ENCODE peak calls at places on chromosomes 1 and 21, in seven cellular contexts. One of them, this sample, is unnamed.

GRCh38 chr1:183508694-183509093 is 36.4 kb downstream of the SMG7 start:
- DNase-seq in CD8-positive, alpha-beta memory T cell: no peak
- DNase-seq in HFF-Myc: no peak
- DNase-seq in OCI-LY7: no peak
- DNase-seq in mucosa of descending colon: no peak
- DNase-seq in AG04449: no peak
- DNase-seq in foreskin fibroblast: no peak
- DNase-seq in this sample: no peak

GRCh38 chr1:1283821-1284220 is 3.6 kb downstream of the SCNN1D start:
- DNase-seq in CD8-positive, alpha-beta memory T cell: no peak
- DNase-seq in HFF-Myc: no peak
- DNase-seq in OCI-LY7: peak; percentile 43
- DNase-seq in mucosa of descending colon: no peak
- DNase-seq in AG04449: no peak
- DNase-seq in foreskin fibroblast: no peak
- DNase-seq in this sample: no peak

GRCh38 chr1:26723013-26723991 is 27.5 kb downstream of the ARID1A start:
- DNase-seq in CD8-positive, alpha-beta memory T cell: peak; percentile 44
- DNase-seq in HFF-Myc: peak; percentile 98
- DNase-seq in OCI-LY7: peak; percentile 36
- DNase-seq in mucosa of descending colon: peak; percentile 80
- DNase-seq in AG04449: peak; percentile 96
- DNase-seq in foreskin fibroblast: peak; percentile 98
- DNase-seq in this sample: peak; percentile 97

GRCh38 chr1:85448358-85448757 is 16.6 kb downstream of the DDAH1 start:
- DNase-seq in CD8-positive, alpha-beta memory T cell: no peak
- DNase-seq in HFF-Myc: no peak
- DNase-seq in OCI-LY7: no peak
- DNase-seq in mucosa of descending colon: no peak
- DNase-seq in AG04449: no peak
- DNase-seq in foreskin fibroblast: peak; percentile 81
- DNase-seq in this sample: peak; percentile 40

GRCh38 chr21:45982256-45982757 is 737 bp downstream of the COL6A1 start:
- DNase-seq in CD8-positive, alpha-beta memory T cell: no peak
- DNase-seq in HFF-Myc: no peak
- DNase-seq in OCI-LY7: no peak
- DNase-seq in mucosa of descending colon: peak; percentile 49
- DNase-seq in AG04449: no peak
- DNase-seq in foreskin fibroblast: no peak
- DNase-seq in this sample: no peak

GRCh38 chr1:199075792-199076191 is 437.0 kb downstream of the PTPRC start:
- DNase-seq in CD8-positive, alpha-beta memory T cell: no peak
- DNase-seq in HFF-Myc: no peak
- DNase-seq in OCI-LY7: no peak
- DNase-seq in mucosa of descending colon: no peak
- DNase-seq in AG04449: no peak
- DNase-seq in foreskin fibroblast: no peak
- DNase-seq in this sample: no peak

GRCh38 chr1:110880708-110881374 is 7.9 kb downstream of the CD53 start:
- DNase-seq in CD8-positive, alpha-beta memory T cell: peak; percentile 75
- DNase-seq in HFF-Myc: no peak
- DNase-seq in OCI-LY7: no peak
- DNase-seq in mucosa of descending colon: no peak
- DNase-seq in AG04449: no peak
- DNase-seq in foreskin fibroblast: no peak
- DNase-seq in this sample: no peak

GRCh38 chr1:246214708-246215504 is 292.2 kb downstream of the SMYD3 start:
- DNase-seq in CD8-positive, alpha-beta memory T cell: no peak
- DNase-seq in HFF-Myc: peak; percentile 53
- DNase-seq in OCI-LY7: peak; percentile 19
- DNase-seq in mucosa of descending colon: no peak
- DNase-seq in AG04449: peak; percentile 86
- DNase-seq in foreskin fibroblast: peak; percentile 77
- DNase-seq in this sample: peak; percentile 93

GRCh38 chr21:39149882-39150281 is 33.4 kb downstream of the PSMG1 start:
- DNase-seq in CD8-positive, alpha-beta memory T cell: no peak
- DNase-seq in HFF-Myc: no peak
- DNase-seq in OCI-LY7: no peak
- DNase-seq in mucosa of descending colon: no peak
- DNase-seq in AG04449: no peak
- DNase-seq in foreskin fibroblast: no peak
- DNase-seq in this sample: no peak

GRCh38 chr1:44723496-44724407 is 7.2 kb downstream of the RNU5D-1 start:
- DNase-seq in CD8-positive, alpha-beta memory T cell: peak; percentile 44
- DNase-seq in HFF-Myc: no peak
- DNase-seq in OCI-LY7: peak; percentile 84
- DNase-seq in mucosa of descending colon: no peak
- DNase-seq in AG04449: no peak
- DNase-seq in foreskin fibroblast: no peak
- DNase-seq in this sample: no peak

GRCh38 chr1:33986389-33987095 is 122.7 kb downstream of the HMGB4 start:
- DNase-seq in CD8-positive, alpha-beta memory T cell: no peak
- DNase-seq in HFF-Myc: no peak
- DNase-seq in OCI-LY7: no peak
- DNase-seq in mucosa of descending colon: no peak
- DNase-seq in AG04449: peak; percentile 63
- DNase-seq in foreskin fibroblast: peak; percentile 33
- DNase-seq in this sample: peak; percentile 67

GRCh38 chr1:65525297-65526048 is 105.0 kb downstream of the LEPR start:
- DNase-seq in CD8-positive, alpha-beta memory T cell: no peak
- DNase-seq in HFF-Myc: no peak
- DNase-seq in OCI-LY7: no peak
- DNase-seq in mucosa of descending colon: peak; percentile 19
- DNase-seq in AG04449: no peak
- DNase-seq in foreskin fibroblast: no peak
- DNase-seq in this sample: no peak

GRCh38 chr1:23589506-23589872 is 30.2 kb upstream of the ID3 start:
- DNase-seq in CD8-positive, alpha-beta memory T cell: no peak
- DNase-seq in HFF-Myc: no peak
- DNase-seq in OCI-LY7: peak; percentile 70
- DNase-seq in mucosa of descending colon: no peak
- DNase-seq in AG04449: no peak
- DNase-seq in foreskin fibroblast: no peak
- DNase-seq in this sample: no peak

GRCh38 chr1:37752583-37753471 is 12.1 kb downstream of the EPHA10 start:
- DNase-seq in CD8-positive, alpha-beta memory T cell: no peak
- DNase-seq in HFF-Myc: no peak
- DNase-seq in OCI-LY7: no peak
- DNase-seq in mucosa of descending colon: peak; percentile 74
- DNase-seq in AG04449: no peak
- DNase-seq in foreskin fibroblast: peak; percentile 10
- DNase-seq in this sample: no peak

GRCh38 chr1:200744143-200744542 is 5.5 kb downstream of the CAMSAP2 start:
- DNase-seq in CD8-positive, alpha-beta memory T cell: no peak
- DNase-seq in HFF-Myc: no peak
- DNase-seq in OCI-LY7: no peak
- DNase-seq in mucosa of descending colon: no peak
- DNase-seq in AG04449: no peak
- DNase-seq in foreskin fibroblast: no peak
- DNase-seq in this sample: no peak
- H3K4me3 ChIP-seq in CD8-positive, alpha-beta memory T cell: no peak overlapping the region
- H3K4me3 ChIP-seq in HFF-Myc: no peak overlapping the region
- H3K4me3 ChIP-seq in OCI-LY7: no peak overlapping the region
- H3K4me3 ChIP-seq in mucosa of descending colon: no peak overlapping the region
- H3K4me3 ChIP-seq in AG04449: no peak overlapping the region
- H3K4me3 ChIP-seq in foreskin fibroblast: no peak overlapping the region
- H3K4me3 ChIP-seq in this sample: no peak overlapping the region

GRCh38 chr1:178874966-178875365 is 4.1 kb upstream of the ANGPTL1 start:
- DNase-seq in CD8-positive, alpha-beta memory T cell: no peak
- DNase-seq in HFF-Myc: no peak
- DNase-seq in OCI-LY7: no peak
- DNase-seq in mucosa of descending colon: no peak
- DNase-seq in AG04449: no peak
- DNase-seq in foreskin fibroblast: no peak
- DNase-seq in this sample: no peak
- H3K4me3 ChIP-seq in CD8-positive, alpha-beta memory T cell: no peak overlapping the region
- H3K4me3 ChIP-seq in HFF-Myc: no peak overlapping the region
- H3K4me3 ChIP-seq in OCI-LY7: no peak overlapping the region
- H3K4me3 ChIP-seq in mucosa of descending colon: no peak overlapping the region
- H3K4me3 ChIP-seq in AG04449: no peak overlapping the region
- H3K4me3 ChIP-seq in foreskin fibroblast: no peak overlapping the region
- H3K4me3 ChIP-seq in this sample: no peak overlapping the region

DNA sequence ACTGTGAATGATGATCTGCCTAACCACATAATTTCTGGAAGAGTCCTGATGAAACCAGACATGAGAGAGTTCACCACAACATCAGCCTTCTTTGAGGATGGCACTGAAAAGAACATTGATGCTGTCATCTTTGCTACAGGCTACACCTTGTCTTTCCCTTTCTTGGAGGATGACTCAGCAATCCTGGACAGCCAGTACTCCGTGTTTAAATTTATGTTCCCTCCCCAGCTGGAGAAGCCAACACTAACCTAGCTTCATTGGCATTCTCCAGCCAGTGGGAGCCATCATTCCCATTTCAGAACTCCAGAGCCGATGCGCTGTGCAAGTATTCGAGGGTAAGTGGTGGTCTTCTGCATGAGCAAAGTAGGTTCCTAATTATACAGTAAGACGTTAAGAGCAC is 164.1 kb upstream of the POGK start:
- DNase-seq in CD8-positive, alpha-beta memory T cell: no peak
- DNase-seq in HFF-Myc: no peak
- DNase-seq in OCI-LY7: no peak
- DNase-seq in mucosa of descending colon: no peak
- DNase-seq in AG04449: no peak
- DNase-seq in foreskin fibroblast: no peak
- DNase-seq in this sample: no peak
- H3K4me3 ChIP-seq in CD8-positive, alpha-beta memory T cell: no peak overlapping the region
- H3K4me3 ChIP-seq in HFF-Myc: no peak overlapping the region
- H3K4me3 ChIP-seq in OCI-LY7: no peak overlapping the region
- H3K4me3 ChIP-seq in mucosa of descending colon: no peak overlapping the region
- H3K4me3 ChIP-seq in AG04449: no peak overlapping the region
- H3K4me3 ChIP-seq in foreskin fibroblast: no peak overlapping the region
- H3K4me3 ChIP-seq in this sample: no peak overlapping the region

DNA sequence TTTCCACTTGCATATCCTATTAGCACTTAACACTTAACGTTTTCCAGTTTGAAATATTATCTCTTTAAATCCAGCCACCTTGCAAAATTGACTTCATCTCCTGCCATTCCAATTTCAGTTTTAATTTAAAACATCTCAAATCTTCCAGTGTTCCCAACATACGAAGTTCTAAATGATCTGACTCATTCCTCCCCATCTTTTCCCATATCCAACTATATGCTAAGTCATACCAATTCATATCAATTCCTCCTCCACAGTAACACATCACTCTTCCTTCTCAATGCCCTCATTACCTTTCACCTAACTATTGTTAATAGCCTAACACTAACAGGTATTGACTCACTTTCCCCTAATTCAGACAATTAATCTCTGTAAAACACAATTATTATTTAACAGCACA is 2.8 kb downstream of the PSMA5 start:
- DNase-seq in CD8-positive, alpha-beta memory T cell: no peak
- DNase-seq in HFF-Myc: no peak
- DNase-seq in OCI-LY7: no peak
- DNase-seq in mucosa of descending colon: no peak
- DNase-seq in AG04449: no peak
- DNase-seq in foreskin fibroblast: no peak
- DNase-seq in this sample: no peak
- H3K4me3 ChIP-seq in CD8-positive, alpha-beta memory T cell: no peak overlapping the region
- H3K4me3 ChIP-seq in HFF-Myc: no peak overlapping the region
- H3K4me3 ChIP-seq in OCI-LY7: no peak overlapping the region
- H3K4me3 ChIP-seq in mucosa of descending colon: no peak overlapping the region
- H3K4me3 ChIP-seq in AG04449: no peak overlapping the region
- H3K4me3 ChIP-seq in foreskin fibroblast: no peak overlapping the region
- H3K4me3 ChIP-seq in this sample: no peak overlapping the region

DNA sequence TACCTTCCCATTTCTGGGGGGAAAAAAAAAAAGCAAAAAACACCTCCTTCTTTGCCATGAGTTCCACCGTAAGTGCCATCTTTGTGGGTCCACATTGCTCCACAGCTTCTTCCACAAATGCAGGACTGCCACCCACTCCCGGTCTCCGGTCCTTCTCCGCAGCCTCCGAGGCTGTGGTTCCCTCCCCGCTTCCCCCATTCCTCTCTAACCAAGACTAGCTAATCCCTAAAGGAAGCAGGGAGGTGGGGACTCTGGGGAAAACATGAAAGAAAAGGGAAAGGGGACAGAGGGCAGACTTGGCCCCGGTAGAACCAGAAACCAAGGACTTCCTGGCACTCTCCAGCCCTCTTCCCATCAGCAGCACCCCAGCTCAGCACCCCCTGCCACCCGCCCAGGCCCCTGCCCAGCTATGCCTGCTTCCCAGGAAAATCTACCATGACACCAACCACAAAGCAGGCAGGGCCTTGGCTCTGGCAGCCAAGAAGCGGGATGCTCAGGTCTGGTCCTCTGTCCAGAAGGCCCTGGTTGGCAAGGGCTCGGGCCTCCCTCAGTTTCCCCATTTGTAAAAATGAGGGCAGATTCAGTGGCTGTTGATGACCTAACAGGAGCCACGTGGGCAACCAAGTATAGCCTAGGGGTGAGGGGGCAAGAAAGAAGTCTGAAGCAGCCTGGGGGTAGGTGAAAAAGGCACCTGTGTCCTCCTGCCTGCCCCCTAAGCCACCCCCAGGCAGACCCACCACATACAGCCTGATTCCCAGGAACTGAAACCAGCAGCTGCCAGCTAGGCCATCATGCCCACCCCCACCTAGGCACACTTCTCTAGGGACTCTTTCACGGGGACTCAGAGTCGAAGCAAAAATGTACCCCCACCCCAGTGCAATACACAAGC is 2.5 kb downstream of the EPHA2 start:
- DNase-seq in CD8-positive, alpha-beta memory T cell: no peak
- DNase-seq in HFF-Myc: no peak
- DNase-seq in OCI-LY7: peak; percentile 13
- DNase-seq in mucosa of descending colon: no peak
- DNase-seq in AG04449: no peak
- DNase-seq in foreskin fibroblast: no peak
- DNase-seq in this sample: no peak
- H3K4me3 ChIP-seq in CD8-positive, alpha-beta memory T cell: no peak overlapping the region
- H3K4me3 ChIP-seq in HFF-Myc: peak overlapping the region; percentile 74
- H3K4me3 ChIP-seq in OCI-LY7: no peak overlapping the region
- H3K4me3 ChIP-seq in mucosa of descending colon: no peak overlapping the region
- H3K4me3 ChIP-seq in AG04449: peak overlapping the region; percentile 84
- H3K4me3 ChIP-seq in foreskin fibroblast: no peak overlapping the region
- H3K4me3 ChIP-seq in this sample: peak overlapping the region; percentile 90

GRCh38 chr1:172041102-172041501 is 199.8 kb downstream of the DNM3 start:
- DNase-seq in CD8-positive, alpha-beta memory T cell: no peak
- DNase-seq in HFF-Myc: no peak
- DNase-seq in OCI-LY7: no peak
- DNase-seq in mucosa of descending colon: no peak
- DNase-seq in AG04449: no peak
- DNase-seq in foreskin fibroblast: no peak
- DNase-seq in this sample: no peak

GRCh38 chr1:172040466-172040865 is 199.2 kb downstream of the DNM3 start:
- DNase-seq in CD8-positive, alpha-beta memory T cell: no peak
- DNase-seq in HFF-Myc: peak; percentile 17
- DNase-seq in OCI-LY7: no peak
- DNase-seq in mucosa of descending colon: no peak
- DNase-seq in AG04449: peak; percentile 14
- DNase-seq in foreskin fibroblast: peak; percentile 36
- DNase-seq in this sample: peak; percentile 77

GRCh38 chr1:172041689-172042088 is 200.4 kb downstream of the DNM3 start:
- DNase-seq in CD8-positive, alpha-beta memory T cell: no peak
- DNase-seq in HFF-Myc: peak; percentile 24
- DNase-seq in OCI-LY7: no peak
- DNase-seq in mucosa of descending colon: no peak
- DNase-seq in AG04449: peak; percentile 4
- DNase-seq in foreskin fibroblast: peak; percentile 10
- DNase-seq in this sample: peak; percentile 58
- H3K4me3 ChIP-seq in CD8-positive, alpha-beta memory T cell: no peak overlapping the region
- H3K4me3 ChIP-seq in HFF-Myc: no peak overlapping the region
- H3K4me3 ChIP-seq in OCI-LY7: no peak overlapping the region
- H3K4me3 ChIP-seq in mucosa of descending colon: no peak overlapping the region
- H3K4me3 ChIP-seq in AG04449: no peak overlapping the region
- H3K4me3 ChIP-seq in foreskin fibroblast: no peak overlapping the region
- H3K4me3 ChIP-seq in this sample: no peak overlapping the region

This sample was measured in astrocyte of the spinal cord.